ENCODE peak calls at places on chromosomes 1 and 21, in four cellular contexts. O, S, V and W are unnamed samples.

GRCh38 chr1:2840036-2840809 is 38.7 kb upstream of the TTC34 start:
- DNase-seq in O (peak; percentile 41), S (no peak), V (no peak), W (no peak)

GRCh38 chr1:248825573-248825908 is 174 bp downstream of the SH3BP5L start:
- DNase-seq in O (no peak), S (no peak), V (no peak), W (no peak)

GRCh38 chr1:20709868-20710267 is 7.9 kb downstream of the KIF17 start:
- DNase-seq in O (no peak), S (no peak), V (no peak), W (no peak)

GRCh38 chr1:44798481-44799365 is 1.5 kb upstream of the PLK3 start:
- DNase-seq in O (no peak), S (no peak), V (no peak), W (no peak)

GRCh38 chr21:42009018-42009830 is 936 bp downstream of the ZBTB21 start:
- DNase-seq in O (peak; percentile 52), S (no peak), V (peak; percentile 21), W (no peak)

GRCh38 chr1:65694126-65694525 is 98.6 kb upstream of the PDE4B start:
- DNase-seq in O (no peak), S (no peak), V (no peak), W (no peak)

GRCh38 chr21:42373181-42373907 is 7.0 kb upstream of the TFF1 start:
- DNase-seq in O (peak; percentile 55), S (no peak), V (no peak), W (no peak)

GRCh38 chr1:88608139-88608943 is 75.7 kb upstream of the PKN2 start:
- DNase-seq in O (peak; percentile 29), S (no peak), V (no peak), W (peak; percentile 10)

GRCh38 chr1:232793944-232794343 is 11.3 kb upstream of the MAP10 start:
- DNase-seq in O (no peak), S (no peak), V (peak; percentile 11), W (no peak)

GRCh38 chr1:204463125-204464060 is 31.2 kb downstream of the PIK3C2B start:
- DNase-seq in O (no peak), S (no peak), V (no peak), W (no peak)

GRCh38 chr1:236142358-236143103 is at the start of gene GPR137B:
- DNase-seq in O (peak; percentile 42), S (no peak), V (peak; percentile 33), W (peak; percentile 82)

GRCh38 chr1:94345148-94345721 is 73.0 kb upstream of the ABCD3 start:
- DNase-seq in O (no peak), S (no peak), V (peak; percentile 77), W (no peak)

GRCh38 chr1:116515702-116516101 is 55.1 kb downstream of the CD58 start:
- DNase-seq in O (no peak), S (no peak), V (no peak), W (no peak)

GRCh38 chr1:66288048-66288447 is 245.9 kb upstream of the SGIP1 start:
- DNase-seq in O (no peak), S (no peak), V (no peak), W (no peak)

GRCh38 chr1:96234299-96234698 is 487.3 kb upstream of the PTBP2 start:
- DNase-seq in O (no peak), S (no peak), V (no peak), W (no peak)

GRCh38 chr1:109929588-109930251 is 19.1 kb downstream of the CSF1 start:
- DNase-seq in O (no peak), S (no peak), V (no peak), W (no peak)

GRCh38 chr1:228160201-228160761 is 5.3 kb upstream of the IBA57 start:
- DNase-seq in O (no peak), S (no peak), V (no peak), W (no peak)

GRCh38 chr1:181423301-181423918 is 59.9 kb upstream of the CACNA1E start:
- DNase-seq in O (peak; percentile 38), S (no peak), V (no peak), W (no peak)
- TF ChIP-seq SPI1 in O (no peak), S (no peak), V (no peak), W (no peak)

GRCh38 chr1:6244401-6245054 is 549 bp downstream of the HES3 start:
- DNase-seq in O (no peak), S (no peak), V (no peak), W (no peak)

GRCh38 chr1:6245086-6245868 is 1.3 kb downstream of the HES3 start:
- DNase-seq in O (peak; percentile 91), S (no peak), V (peak; percentile 81), W (peak; percentile 93)

GRCh38 chr1:6243053-6243834 is 735 bp upstream of the HES3 start:
- DNase-seq in O (no peak), S (no peak), V (no peak), W (no peak)

GRCh38 chr1:6241887-6242740 is 1.9 kb upstream of the HES3 start:
- DNase-seq in O (no peak), S (no peak), V (no peak), W (no peak)

GRCh38 chr1:6243993-6244392 is at the start of gene HES3:
- DNase-seq in O (no peak), S (no peak), V (no peak), W (no peak)
- TF ChIP-seq SPI1 in O (no peak), S (no peak), V (no peak), W (no peak)

GRCh38 chr1:26278835-26279597 is 870 bp upstream of the SH3BGRL3 start:
- DNase-seq in O (peak; percentile 58), S (no peak), V (no peak), W (no peak)

GRCh38 chr1:26278303-26278702 is 1.6 kb upstream of the SH3BGRL3 start:
- DNase-seq in O (no peak), S (no peak), V (no peak), W (no peak)

GRCh38 chr1:26277261-26277661 is 2.6 kb upstream of the SH3BGRL3 start:
- DNase-seq in O (no peak), S (no peak), V (no peak), W (no peak)

GRCh38 chr1:26276432-26276838 is 3.5 kb upstream of the SH3BGRL3 start:
- DNase-seq in O (no peak), S (no peak), V (no peak), W (no peak)

DNA sequence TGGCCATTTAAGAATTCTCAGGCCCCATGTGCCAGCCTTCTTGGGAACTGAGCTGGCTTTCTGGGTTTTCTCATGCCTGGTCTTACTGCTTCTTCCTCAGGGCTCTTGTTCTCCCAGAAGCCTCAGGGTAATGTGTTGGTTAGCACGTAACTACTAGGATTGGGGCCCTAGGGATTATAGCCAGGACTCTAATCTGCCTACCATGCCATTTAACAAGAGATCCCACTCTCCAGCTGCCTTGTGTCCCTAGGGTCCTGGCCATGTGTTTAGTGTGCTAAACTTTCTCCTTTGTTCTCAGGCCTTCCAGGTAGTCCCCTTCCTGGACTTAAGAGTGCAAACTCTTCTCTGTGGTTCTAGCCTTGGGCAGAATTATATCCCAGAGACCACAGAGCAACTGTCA is 2.2 kb upstream of the SH3BGRL3 start:
- DNase-seq in O (no peak), S (no peak), V (no peak), W (no peak)
- TF ChIP-seq SPI1 in O (no peak), S (no peak), V (no peak), W (no peak)

GRCh38 chr1:184843732-184844495 is 89.3 kb upstream of the EDEM3 start:
- DNase-seq in O (no peak), S (peak; percentile 48), V (no peak), W (peak; percentile 23)

GRCh38 chr1:184836934-184837698 is 82.5 kb upstream of the EDEM3 start:
- DNase-seq in O (no peak), S (no peak), V (no peak), W (no peak)

GRCh38 chr1:184836081-184836480 is 81.4 kb upstream of the EDEM3 start:
- DNase-seq in O (no peak), S (no peak), V (no peak), W (no peak)

GRCh38 chr1:184840596-184840995 is 85.9 kb upstream of the EDEM3 start:
- DNase-seq in O (no peak), S (no peak), V (no peak), W (no peak)

DNA sequence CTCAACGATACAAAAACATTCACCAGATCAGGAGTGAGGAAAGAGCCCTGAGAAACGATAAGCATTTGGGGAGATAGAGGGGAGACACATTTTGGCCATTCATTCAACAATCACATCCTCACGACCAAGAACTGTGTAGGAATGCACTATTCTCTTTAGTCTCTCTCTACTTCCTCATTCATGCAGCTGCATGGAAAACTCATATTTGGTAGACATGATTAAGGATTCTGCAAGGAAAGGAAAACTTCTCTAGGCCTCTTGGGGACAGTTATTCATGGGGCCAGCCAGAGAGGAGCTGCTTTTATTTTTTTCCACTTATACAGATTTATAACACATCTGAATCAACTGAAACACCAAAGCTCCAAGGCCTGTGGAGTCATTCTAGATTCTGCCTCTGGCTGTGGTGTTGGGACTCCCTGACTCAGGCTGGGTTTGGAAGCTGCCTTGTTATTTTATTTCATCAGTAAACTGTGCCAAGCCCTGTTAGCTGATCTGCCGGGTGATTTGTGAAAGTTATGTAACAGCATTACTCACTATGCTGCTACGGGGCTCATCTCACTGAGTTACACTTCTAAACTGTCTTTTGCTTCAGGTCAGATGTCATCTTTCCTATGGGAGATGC is 83.8 kb upstream of the EDEM3 start:
- DNase-seq in O (no peak), S (no peak), V (peak; percentile 67), W (no peak)
- TF ChIP-seq SPI1 in O (peak; percentile 6), S (no peak), V (peak; percentile 32), W (no peak)